ENCODE peak calls at places on chromosomes 16 and 17, in five cellular contexts. N is coronary artery, G is GM06990, W is fibroblast of the aortic adventitia, I is cardiac muscle cell. R is an unnamed sample.

GRCh38 chr17:75771334-75772281 is 6.6 kb upstream of the GALK1 start:
- DNase-seq in N (peak), G (no peak), W (peak), I (no peak), R (no peak)

GRCh38 chr16:4494746-4495490 is 18.7 kb downstream of the HMOX2 start:
- DNase-seq in N (no peak), G (no peak), W (peak), I (no peak), R (no peak)

GRCh38 chr17:79627766-79628690 is 17.2 kb upstream of the RBFOX3 start:
- DNase-seq in N (peak), G (no peak), W (no peak), I (no peak), R (no peak)

GRCh38 chr16:83312015-83312734 is 495.6 kb upstream of the HSBP1 start:
- DNase-seq in N (no peak), G (no peak), W (no peak), I (no peak), R (no peak)

GRCh38 chr17:51636291-51636690 is 375.9 kb downstream of the UTP18 start:
- DNase-seq in N (no peak), G (no peak), W (no peak), I (no peak), R (no peak)

GRCh38 chr17:74879308-74879707 is 6.5 kb upstream of the FDXR start:
- DNase-seq in N (no peak), G (no peak), W (no peak), I (no peak), R (no peak)

GRCh38 chr17:79002291-79002690 is 7.3 kb downstream of the CANT1 start:
- DNase-seq in N (no peak), G (no peak), W (no peak), I (no peak), R (no peak)

GRCh38 chr16:1119129-1119528 is 23.1 kb upstream of the C1QTNF8 start:
- DNase-seq in N (no peak), G (no peak), W (no peak), I (no peak), R (no peak)

GRCh38 chr16:10950393-10950792 is 6.0 kb downstream of the CLEC16A start:
- DNase-seq in N (no peak), G (no peak), W (no peak), I (no peak), R (no peak)

GRCh38 chr16:75102595-75102994 is 14.0 kb downstream of the LDHD start:
- DNase-seq in N (no peak), G (no peak), W (no peak), I (no peak), R (no peak)

GRCh38 chr17:57940653-57941329 is 14.4 kb downstream of the CUEDC1 start:
- DNase-seq in N (no peak), G (peak), W (no peak), I (no peak), R (peak)

GRCh38 chr17:47727704-47728036 is 5.4 kb upstream of the TBX21 start:
- DNase-seq in N (no peak), G (no peak), W (no peak), I (no peak), R (no peak)

GRCh38 chr16:24670623-24671454 is 58.6 kb upstream of the TNRC6A start:
- DNase-seq in N (peak), G (peak), W (peak), I (peak), R (no peak)

GRCh38 chr17:57422574-57423164 is 166.3 kb downstream of the MSI2 start:
- DNase-seq in N (no peak), G (peak), W (peak), I (no peak), R (no peak)

GRCh38 chr17:78583091-78583490 is 5.9 kb upstream of the DNAH17 start:
- DNase-seq in N (no peak), G (no peak), W (no peak), I (no peak), R (no peak)

GRCh38 chr16:68446941-68447675 is 1.2 kb downstream of the SMPD3 start:
- DNase-seq in N (no peak), G (no peak), W (no peak), I (no peak), R (no peak)

GRCh38 chr17:36623281-36623680 is 21.9 kb downstream of the MRM1 start:
- DNase-seq in N (no peak), G (no peak), W (no peak), I (no peak), R (no peak)

GRCh38 chr17:79647456-79647915 is 36.6 kb upstream of the RBFOX3 start:
- DNase-seq in N (peak), G (no peak), W (no peak), I (no peak), R (no peak)

GRCh38 chr16:80122155-80122554 is 418.6 kb upstream of the DYNLRB2 start:
- DNase-seq in N (no peak), G (no peak), W (peak), I (peak), R (no peak)

GRCh38 chr16:89035698-89036570 is 57.7 kb upstream of the ACSF3 start:
- DNase-seq in N (no peak), G (no peak), W (no peak), I (no peak), R (no peak)

GRCh38 chr17:77778636-77779524 is 179.6 kb upstream of the TNRC6C start:
- DNase-seq in N (peak), G (no peak), W (no peak), I (no peak), R (no peak)

GRCh38 chr17:193841-194806 is 12.7 kb upstream of the DOC2B start:
- DNase-seq in N (no peak), G (no peak), W (no peak), I (no peak), R (no peak)

GRCh38 chr17:81119223-81120148 is 45.8 kb upstream of the PVALEF start:
- DNase-seq in N (no peak), G (peak), W (peak), I (peak), R (peak)

GRCh38 chr17:37506678-37507077 is 17.0 kb downstream of the DUSP14 start:
- DNase-seq in N (no peak), G (no peak), W (no peak), I (peak), R (no peak)

GRCh38 chr16:70553175-70553574 is 29.6 kb downstream of the SF3B3 start:
- DNase-seq in N (no peak), G (no peak), W (peak), I (no peak), R (no peak)

GRCh38 chr17:56593073-56593740 is at the start of gene NOG:
- DNase-seq in N (no peak), G (no peak), W (peak), I (peak), R (peak)

GRCh38 chr17:81722184-81723120 is 10.4 kb downstream of the SLC25A10 start:
- DNase-seq in N (no peak), G (no peak), W (peak), I (no peak), R (no peak)

GRCh38 chr17:80284631-80285030 is 24.0 kb downstream of the RNF213 start:
- DNase-seq in N (no peak), G (no peak), W (no peak), I (no peak), R (no peak)

GRCh38 chr16:11916524-11917285 is 949 bp upstream of the GSPT1 start:
- DNase-seq in N (no peak), G (no peak), W (peak), I (no peak), R (no peak)

GRCh38 chr17:44920565-44920940 is 5.3 kb upstream of the GFAP start:
- DNase-seq in N (no peak), G (no peak), W (no peak), I (no peak), R (no peak)

GRCh38 chr16:70430667-70431536 is 8.0 kb downstream of the ST3GAL2 start:
- DNase-seq in N (no peak), G (peak), W (no peak), I (no peak), R (peak)

GRCh38 chr17:46943511-46944393 is 20.8 kb downstream of the GOSR2 start:
- DNase-seq in N (no peak), G (no peak), W (peak), I (no peak), R (no peak)

GRCh38 chr16:27281285-27281684 is 12.7 kb upstream of the NSMCE1 start:
- DNase-seq in N (no peak), G (no peak), W (no peak), I (no peak), R (no peak)

GRCh38 chr17:4920351-4921048 is 11.6 kb upstream of the GP1BA start:
- DNase-seq in N (no peak), G (no peak), W (peak), I (no peak), R (no peak)

GRCh38 chr17:47693667-47694017 is 319 bp upstream of the TBKBP1 start:
- DNase-seq in N (no peak), G (no peak), W (no peak), I (peak), R (no peak)

GRCh38 chr17:44916781-44917241 is 1.5 kb upstream of the GFAP start:
- DNase-seq in N (no peak), G (no peak), W (peak), I (no peak), R (no peak)

DNA sequence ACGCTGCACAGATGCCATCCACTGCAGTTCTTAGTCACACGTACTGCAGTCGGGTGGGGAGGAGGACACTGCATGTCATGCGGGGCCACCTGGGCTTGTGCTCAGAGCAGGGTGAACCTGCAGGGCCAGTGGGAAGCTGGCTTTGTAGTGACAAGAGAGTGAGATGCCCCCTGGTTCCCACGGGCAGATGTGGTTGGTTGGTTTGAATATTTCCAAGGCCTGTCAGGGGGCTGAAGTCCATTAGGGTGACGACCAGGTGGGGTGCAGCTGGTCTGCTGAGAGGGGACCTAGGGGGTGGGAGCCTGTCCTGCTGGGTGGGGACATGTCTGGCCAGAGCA is 14.3 kb downstream of the ZNF213 start:
- DNase-seq in N (no peak), G (no peak), W (no peak), I (no peak), R (no peak)
- TF ChIP-seq CTCF in N (no peak), G (no peak), W (no peak), I (no peak), R (no peak)

GRCh38 chr16:86897486-86897885 is 319.1 kb downstream of the FOXL1 start:
- DNase-seq in N (no peak), G (no peak), W (no peak), I (no peak), R (no peak)

GRCh38 chr16:86896976-86897375 is 318.6 kb downstream of the FOXL1 start:
- DNase-seq in N (no peak), G (no peak), W (no peak), I (no peak), R (no peak)

GRCh38 chr16:86899156-86899555 is 320.8 kb downstream of the FOXL1 start:
- DNase-seq in N (no peak), G (no peak), W (no peak), I (no peak), R (no peak)

GRCh38 chr16:86899757-86900156 is 321.4 kb downstream of the FOXL1 start:
- DNase-seq in N (no peak), G (no peak), W (peak), I (no peak), R (no peak)

DNA sequence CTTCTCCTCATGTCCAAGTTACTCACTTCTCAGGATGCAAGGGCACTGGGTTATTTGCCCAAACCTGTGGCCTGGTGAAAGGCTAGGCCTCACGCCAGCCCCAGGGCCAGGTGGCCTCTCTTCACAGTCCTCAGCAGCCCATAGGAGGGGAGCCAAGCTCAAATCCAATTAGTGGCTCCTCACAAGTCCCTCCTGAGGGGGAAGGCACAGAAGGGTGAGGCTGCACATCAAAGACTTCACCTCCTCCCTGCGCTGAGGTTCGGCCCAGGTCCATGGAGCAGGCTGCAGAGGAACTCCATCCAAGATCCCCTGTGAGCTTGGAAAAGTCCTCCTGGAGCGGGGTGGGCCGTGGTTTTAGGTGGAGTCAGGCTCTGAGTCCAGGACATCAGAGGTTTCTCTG is 320.0 kb downstream of the FOXL1 start:
- DNase-seq in N (no peak), G (no peak), W (no peak), I (no peak), R (no peak)
- TF ChIP-seq CTCF in N (no peak), G (no peak), W (no peak), I (no peak), R (no peak)

GRCh38 chr17:2865228-2865627 is 69.0 kb downstream of the RAP1GAP2 start:
- DNase-seq in N (no peak), G (no peak), W (no peak), I (no peak), R (no peak)
- TF ChIP-seq CTCF in N (no peak), G (no peak), W (no peak), I (no peak), R (no peak)

DNA sequence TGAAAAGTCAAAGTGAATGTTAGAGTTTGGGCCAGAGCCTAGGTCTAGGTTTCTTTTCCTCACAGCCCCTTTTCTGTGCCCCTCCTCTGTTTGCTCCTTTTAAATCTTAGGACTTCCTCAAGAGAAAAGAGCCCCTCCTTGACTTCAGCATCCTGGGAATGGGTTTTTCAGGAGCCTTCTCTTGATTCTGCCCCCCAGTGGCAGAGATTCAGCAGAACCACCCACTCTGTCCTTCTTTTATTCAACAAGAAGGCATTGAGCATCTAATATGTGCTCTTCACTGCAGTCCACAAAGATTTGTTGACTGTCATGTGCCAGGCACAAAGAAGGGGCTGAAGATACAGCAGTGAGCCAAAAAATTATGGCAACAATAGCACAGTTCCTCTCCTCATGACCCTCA is 270.8 kb upstream of the CDH5 start:
- DNase-seq in N (no peak), G (no peak), W (no peak), I (no peak), R (no peak)
- TF ChIP-seq CTCF in N (no peak), G (no peak), W (no peak), I (peak), R (no peak)

GRCh38 chr16:57145046-57145963 is 40.5 kb downstream of the PSME3IP1 start:
- DNase-seq in N (no peak), G (no peak), W (peak), I (no peak), R (no peak)
- TF ChIP-seq CTCF in N (no peak), G (no peak), W (no peak), I (no peak), R (no peak)

GRCh38 chr17:31013844-31014243 is 43.0 kb downstream of the RNF135 start:
- DNase-seq in N (no peak), G (no peak), W (no peak), I (no peak), R (no peak)

GRCh38 chr17:31019004-31019403 is 48.2 kb downstream of the RNF135 start:
- DNase-seq in N (no peak), G (no peak), W (no peak), I (no peak), R (no peak)

GRCh38 chr17:31015639-31016038 is 44.8 kb downstream of the RNF135 start:
- DNase-seq in N (no peak), G (no peak), W (no peak), I (no peak), R (no peak)
- TF ChIP-seq CTCF in N (no peak), G (no peak), W (no peak), I (no peak), R (no peak)

GRCh38 chr17:43332211-43332610 is 66.6 kb upstream of the ARL4D start:
- DNase-seq in N (no peak), G (no peak), W (no peak), I (no peak), R (no peak)
- TF ChIP-seq CTCF in N (no peak), G (no peak), W (no peak), I (no peak), R (no peak)

GRCh38 chr16:22977294-22977697 is 163.3 kb downstream of the HS3ST2 start:
- DNase-seq in N (no peak), G (no peak), W (peak), I (peak), R (no peak)
- TF ChIP-seq CTCF in N (no peak), G (no peak), W (no peak), I (no peak), R (no peak)

GRCh38 chr16:57372372-57373116 is at the start of gene CX3CL1:
- DNase-seq in N (no peak), G (no peak), W (peak), I (peak), R (no peak)
- TF ChIP-seq CTCF in N (peak), G (no peak), W (peak), I (peak), R (no peak)